ENCODE peak calls at places on chromosome 9, in eight cellular contexts. J is lung, X is aorta, C is adipocyte, G is NT2/D1, Q is mucosa of descending colon, H is upper lobe of right lung, L is tibial nerve. V is an unnamed sample.

GRCh38 chr9:137680445-137681358 is 61.9 kb downstream of the EHMT1 start:
- DNase-seq in J (no peak), X (no peak), C (no peak), G (no peak), Q (no peak), H (no peak), L (no peak), V (no peak)

GRCh38 chr9:35826071-35826701 is 2.3 kb downstream of the FAM221B start:
- DNase-seq in J (no peak), X (no peak), C (peak; percentile 82), G (no peak), Q (no peak), H (no peak), L (peak; percentile 79), V (peak; percentile 41)

GRCh38 chr9:132946624-132947295 is 2.3 kb upstream of the TSC1 start:
- DNase-seq in J (no peak), X (no peak), C (peak; percentile 19), G (peak; percentile 68), Q (no peak), H (no peak), L (no peak), V (peak; percentile 68)

GRCh38 chr9:137163101-137163661 is 6.7 kb downstream of the LRRC26 start:
- DNase-seq in J (no peak), X (no peak), C (peak; percentile 17), G (no peak), Q (no peak), H (no peak), L (no peak), V (no peak)

GRCh38 chr9:86470326-86470725 is 116.1 kb upstream of the TUT7 start:
- DNase-seq in J (no peak), X (no peak), C (peak; percentile 82), G (no peak), Q (no peak), H (no peak), L (no peak), V (no peak)

GRCh38 chr9:111069233-111069632 is 31.0 kb upstream of the LPAR1 start:
- DNase-seq in J (no peak), X (no peak), C (no peak), G (no peak), Q (no peak), H (no peak), L (no peak), V (no peak)

GRCh38 chr9:91690540-91691249 is 259.3 kb downstream of the ROR2 start:
- DNase-seq in J (no peak), X (no peak), C (no peak), G (no peak), Q (no peak), H (no peak), L (no peak), V (no peak)

GRCh38 chr9:133421615-133422542 is at the start of gene ADAMTS13:
- DNase-seq in J (no peak), X (no peak), C (no peak), G (no peak), Q (no peak), H (no peak), L (no peak), V (no peak)

GRCh38 chr9:38166501-38166900 is 97.5 kb upstream of the SHB start:
- DNase-seq in J (no peak), X (no peak), C (no peak), G (no peak), Q (no peak), H (no peak), L (no peak), V (no peak)

GRCh38 chr9:74742792-74743389 is 144.8 kb downstream of the TRPM6 start:
- DNase-seq in J (no peak), X (no peak), C (peak; percentile 81), G (peak; percentile 27), Q (no peak), H (no peak), L (peak; percentile 19), V (no peak)

GRCh38 chr9:4375424-4376195 is 75.7 kb upstream of the GLIS3 start:
- DNase-seq in J (no peak), X (no peak), C (peak; percentile 76), G (no peak), Q (no peak), H (no peak), L (no peak), V (no peak)

GRCh38 chr9:109277451-109277850 is 43.4 kb downstream of the EPB41L4B start:
- DNase-seq in J (no peak), X (no peak), C (no peak), G (no peak), Q (no peak), H (no peak), L (no peak), V (no peak)

GRCh38 chr9:83385317-83385716 is 152.9 kb downstream of the FRMD3 start:
- DNase-seq in J (no peak), X (no peak), C (peak; percentile 27), G (no peak), Q (no peak), H (no peak), L (no peak), V (no peak)

GRCh38 chr9:95102001-95102433 is 215.5 kb downstream of the FANCC start:
- DNase-seq in J (no peak), X (no peak), C (no peak), G (no peak), Q (no peak), H (no peak), L (no peak), V (no peak)

GRCh38 chr9:6218099-6218502 is 2.5 kb downstream of the IL33 start:
- DNase-seq in J (no peak), X (no peak), C (peak; percentile 84), G (no peak), Q (no peak), H (no peak), L (peak; percentile 36), V (no peak)

GRCh38 chr9:127968046-127968445 is 12.7 kb downstream of the EEIG1 start:
- DNase-seq in J (no peak), X (no peak), C (peak; percentile 53), G (no peak), Q (peak; percentile 78), H (no peak), L (no peak), V (peak; percentile 82)

GRCh38 chr9:100170556-100170955 is 71.5 kb downstream of the INVS start:
- DNase-seq in J (no peak), X (no peak), C (peak; percentile 14), G (no peak), Q (no peak), H (no peak), L (no peak), V (no peak)

GRCh38 chr9:75488082-75488713 is 399.9 kb downstream of the OSTF1 start:
- DNase-seq in J (no peak), X (no peak), C (no peak), G (no peak), Q (no peak), H (no peak), L (no peak), V (no peak)

DNA sequence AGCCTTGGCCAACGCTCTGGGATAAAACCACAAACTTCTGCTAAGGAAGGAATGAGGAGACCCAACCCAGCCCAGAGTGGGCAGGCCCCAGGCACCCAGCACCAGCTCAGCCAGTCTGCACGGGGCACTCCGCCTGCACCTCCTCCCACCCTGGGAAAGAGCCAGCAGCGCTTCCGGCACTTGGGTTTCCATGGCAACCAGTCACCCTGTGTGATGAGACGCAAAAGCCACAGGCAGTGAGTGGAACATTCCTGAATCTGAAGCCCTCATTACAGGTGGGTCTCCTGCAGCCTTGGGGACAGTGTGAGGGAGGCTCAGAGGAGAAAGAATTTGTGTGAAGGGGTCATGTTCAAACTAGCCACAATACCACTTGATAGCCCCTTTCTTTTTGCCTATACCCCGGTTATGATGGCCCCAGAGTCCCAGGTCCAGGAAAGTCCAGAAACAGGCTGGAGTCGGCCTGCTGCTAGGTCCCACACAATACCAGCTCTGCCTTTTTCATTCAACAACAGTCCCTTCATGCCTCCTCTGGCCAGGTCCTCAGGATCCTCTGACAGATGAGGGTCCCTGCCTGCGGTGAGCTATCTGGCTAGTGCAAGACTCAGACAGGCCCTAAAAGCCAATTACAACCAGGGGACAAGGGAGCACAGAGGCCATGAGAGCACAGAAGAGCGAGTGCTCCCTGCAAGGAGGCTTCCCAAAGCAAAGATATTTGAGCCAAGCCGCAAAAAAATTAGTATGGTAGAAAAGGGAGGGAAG is 85.0 kb upstream of the ZBTB43 start:
- DNase-seq in J (peak; percentile 86), X (peak; percentile 85), C (peak; percentile 42), G (peak; percentile 92), Q (peak; percentile 69), H (peak; percentile 92), L (peak; percentile 59), V (peak; percentile 28)
- H3K4me3 ChIP-seq in J (no peak overlapping the region), X (no peak overlapping the region), C (no peak overlapping the region), G (no peak overlapping the region), Q (no peak overlapping the region), H (no peak overlapping the region), L (no peak overlapping the region), V (no peak overlapping the region)

DNA sequence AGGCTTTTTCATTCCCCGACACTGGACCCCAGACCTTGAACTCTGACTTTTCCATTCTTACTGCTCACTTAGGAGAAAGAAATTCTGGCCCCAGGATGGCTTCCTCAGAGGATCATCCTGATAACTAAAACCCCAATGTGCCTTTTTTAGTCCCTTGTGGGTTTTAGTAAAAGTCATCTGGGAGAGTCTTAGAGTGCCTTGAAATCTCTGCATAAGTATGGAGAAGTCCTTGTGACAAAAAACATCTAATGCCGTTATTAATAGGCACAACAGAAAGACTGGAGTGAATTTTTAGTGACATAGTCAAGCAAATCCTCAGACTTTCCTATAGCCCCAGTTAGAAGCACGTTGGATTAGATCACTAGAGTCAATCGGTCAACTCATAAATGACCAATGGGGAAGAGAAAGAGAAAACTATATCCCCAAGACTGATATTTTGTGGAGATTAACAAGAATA is 108.2 kb upstream of the MPDZ start:
- DNase-seq in J (no peak), X (no peak), C (peak; percentile 6), G (no peak), Q (no peak), H (no peak), L (no peak), V (no peak)
- H3K9me3 ChIP-seq in J (peaks cover 4% of the 10 kb centered on the region), X (peaks cover 1% of the 10 kb centered on the region), C (peaks cover 34% of the 10 kb centered on the region), G (peaks cover 5% of the 10 kb centered on the region), Q (no peaks in the 10 kb centered on the region), H (no peaks in the 10 kb centered on the region), L (no peaks in the 10 kb centered on the region), V (peaks cover 65% of the 10 kb centered on the region)

GRCh38 chr9:15512204-15512603 is 1.4 kb upstream of the PSIP1 start:
- DNase-seq in J (no peak), X (no peak), C (no peak), G (no peak), Q (no peak), H (no peak), L (no peak), V (no peak)
- H3K4me3 ChIP-seq in J (no peak overlapping the region), X (no peak overlapping the region), C (no peak overlapping the region), G (no peak overlapping the region), Q (no peak overlapping the region), H (no peak overlapping the region), L (no peak overlapping the region), V (no peak overlapping the region)

DNA sequence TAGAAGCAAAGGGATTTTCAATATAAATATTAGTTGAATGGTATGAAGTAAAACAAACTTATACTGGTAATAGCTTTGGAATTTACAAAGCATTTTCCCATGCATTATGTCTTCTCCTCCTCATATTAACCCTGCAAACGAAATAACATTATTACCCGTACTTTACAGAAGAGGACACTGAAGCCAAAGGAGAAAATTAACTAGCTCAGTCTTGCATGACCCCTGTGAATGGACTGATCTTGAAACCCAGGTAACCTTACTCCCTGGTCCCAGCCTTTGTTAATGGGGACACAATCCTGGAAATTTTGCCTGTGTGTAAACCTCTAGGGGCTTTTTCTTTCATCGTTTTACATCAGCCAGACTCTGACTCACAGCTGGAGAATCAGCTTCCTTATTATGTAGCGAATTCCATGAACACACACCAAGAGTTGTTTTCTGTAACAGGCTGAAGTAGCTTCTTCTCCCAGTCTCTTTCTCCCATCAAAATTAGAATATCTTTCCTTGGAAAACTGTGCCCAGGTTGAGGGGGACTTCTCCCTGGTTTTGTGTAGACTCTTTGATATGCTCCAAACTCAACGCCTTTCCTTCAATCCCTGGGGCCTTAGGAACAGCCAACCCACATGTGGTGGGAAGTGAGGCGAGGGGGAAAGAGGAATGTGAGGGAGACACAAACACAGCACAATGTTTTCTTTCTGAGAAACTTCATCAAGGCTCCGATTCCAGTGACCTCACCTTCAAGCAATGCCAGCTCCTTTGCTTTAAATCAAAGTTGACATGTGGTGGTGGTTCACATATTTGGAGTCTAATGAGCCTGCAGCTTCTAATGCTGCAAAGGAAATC is 480.9 kb upstream of the PAPPA start:
- DNase-seq in J (no peak), X (no peak), C (peak; percentile 96), G (peak; percentile 46), Q (no peak), H (no peak), L (no peak), V (peak; percentile 70)
- H3K9me3 ChIP-seq in J (peaks cover 2% of the 10 kb centered on the region), X (no peaks in the 10 kb centered on the region), C (no peaks in the 10 kb centered on the region), G (peaks cover 12% of the 10 kb centered on the region), Q (no peaks in the 10 kb centered on the region), H (no peaks in the 10 kb centered on the region), L (no peaks in the 10 kb centered on the region), V (no peaks in the 10 kb centered on the region)